ENCODE peak calls at places on chromosomes 12 and 14, in seven cellular contexts. D, Y, H, L, G, C and Q are unnamed samples.
A peak's percentile ranks its signal among the peaks of the same experiment; 100 is the strongest.

GRCh38 chr12:95859344-95859816 is 628 bp downstream of the SNRPF start:
- DNase-seq in D (no peak), Y (no peak), H (peak; percentile 48), L (no peak), G (no peak), C (no peak), Q (no peak)

GRCh38 chr14:57209561-57209960 is 59.1 kb downstream of the EXOC5 start:
- DNase-seq in D (no peak), Y (no peak), H (peak; percentile 53), L (no peak), G (peak; percentile 7), C (no peak), Q (no peak)

GRCh38 chr12:123516221-123516780 is 17.2 kb downstream of the RILPL1 start:
- DNase-seq in D (no peak), Y (no peak), H (no peak), L (no peak), G (no peak), C (no peak), Q (no peak)

GRCh38 chr12:120140603-120141002 is 24.1 kb upstream of the RAB35 start:
- DNase-seq in D (no peak), Y (no peak), H (no peak), L (no peak), G (no peak), C (no peak), Q (no peak)

GRCh38 chr12:118680361-118680963 is 300.9 kb upstream of the SRRM4 start:
- DNase-seq in D (no peak), Y (no peak), H (no peak), L (no peak), G (no peak), C (no peak), Q (no peak)

GRCh38 chr12:3035815-3036702 is 41.1 kb upstream of the TSPAN9 start:
- DNase-seq in D (peak; percentile 30), Y (no peak), H (no peak), L (no peak), G (no peak), C (no peak), Q (no peak)

GRCh38 chr14:104577457-104578301 is 1.9 kb upstream of the C14orf180 start:
- DNase-seq in D (no peak), Y (no peak), H (no peak), L (no peak), G (no peak), C (no peak), Q (no peak)

GRCh38 chr14:93954900-93955891 is 21.2 kb downstream of the ASB2 start:
- DNase-seq in D (no peak), Y (peak; percentile 82), H (no peak), L (no peak), G (no peak), C (peak; percentile 44), Q (no peak)

GRCh38 chr12:50925342-50925651 is 27.0 kb upstream of the HIGD1C start:
- DNase-seq in D (no peak), Y (no peak), H (no peak), L (no peak), G (no peak), C (no peak), Q (no peak)

GRCh38 chr12:6824962-6825381 is 3.2 kb upstream of the P3H3 start:
- DNase-seq in D (no peak), Y (no peak), H (peak; percentile 23), L (no peak), G (no peak), C (no peak), Q (no peak)

GRCh38 chr12:114668905-114669304 is 15.1 kb downstream of the TBX3 start:
- DNase-seq in D (no peak), Y (no peak), H (no peak), L (no peak), G (no peak), C (no peak), Q (no peak)

GRCh38 chr12:57430117-57430930 is 519 bp downstream of the R3HDM2 start:
- DNase-seq in D (peak; percentile 66), Y (no peak), H (peak; percentile 28), L (peak; percentile 49), G (no peak), C (peak; percentile 28), Q (peak; percentile 48)

GRCh38 chr12:113169697-113170096 is 15.6 kb downstream of the DDX54 start:
- DNase-seq in D (no peak), Y (no peak), H (no peak), L (no peak), G (no peak), C (no peak), Q (no peak)

GRCh38 chr14:50794063-50794645 is 36.8 kb downstream of the NIN start:
- DNase-seq in D (no peak), Y (no peak), H (no peak), L (no peak), G (no peak), C (no peak), Q (no peak)

GRCh38 chr12:34605510-34605887 is 583.2 kb downstream of the ALG10 start:
- DNase-seq in D (no peak), Y (no peak), H (no peak), L (peak; percentile 7), G (no peak), C (no peak), Q (no peak)

GRCh38 chr12:14827043-14827442 is 13.1 kb upstream of the SMCO3 start:
- DNase-seq in D (no peak), Y (no peak), H (no peak), L (no peak), G (no peak), C (no peak), Q (no peak)

GRCh38 chr12:92396647-92397258 is 251.1 kb upstream of the BTG1 start:
- DNase-seq in D (no peak), Y (no peak), H (peak; percentile 77), L (no peak), G (peak; percentile 31), C (no peak), Q (no peak)

GRCh38 chr12:116892318-116892717 is 11.1 kb upstream of the HRK start:
- DNase-seq in D (no peak), Y (no peak), H (peak; percentile 17), L (no peak), G (no peak), C (no peak), Q (no peak)

GRCh38 chr12:68306564-68306963 is 25.6 kb downstream of the MDM1 start:
- DNase-seq in D (no peak), Y (no peak), H (no peak), L (no peak), G (no peak), C (no peak), Q (no peak)

GRCh38 chr14:106875503-106875902 is 1349.1 kb downstream of the TMEM121 start:
- DNase-seq in D (no peak), Y (no peak), H (no peak), L (no peak), G (no peak), C (no peak), Q (no peak)

GRCh38 chr12:124554429-124555029 is 12.9 kb downstream of the NCOR2 start:
- DNase-seq in D (no peak), Y (no peak), H (no peak), L (no peak), G (no peak), C (no peak), Q (no peak)

GRCh38 chr12:38664661-38665269 is 240.6 kb downstream of the CPNE8 start:
- DNase-seq in D (peak; percentile 59), Y (no peak), H (peak; percentile 43), L (no peak), G (no peak), C (no peak), Q (no peak)

GRCh38 chr12:34396006-34396860 is 373.9 kb downstream of the ALG10 start:
- DNase-seq in D (no peak), Y (peak; percentile 32), H (no peak), L (peak; percentile 9), G (no peak), C (no peak), Q (peak; percentile 2)

GRCh38 chr12:100675432-100675831 is 101.9 kb downstream of the GAS2L3 start:
- DNase-seq in D (peak; percentile 85), Y (no peak), H (peak; percentile 91), L (no peak), G (peak; percentile 7), C (no peak), Q (no peak)

GRCh38 chr14:22039938-22040780 is 366.5 kb upstream of the OR4E1 start:
- DNase-seq in D (peak; percentile 32), Y (peak; percentile 58), H (peak; percentile 6), L (no peak), G (no peak), C (peak; percentile 40), Q (no peak)

GRCh38 chr12:104656921-104657320 is 200.2 kb downstream of the CHST11 start:
- DNase-seq in D (no peak), Y (no peak), H (no peak), L (no peak), G (no peak), C (no peak), Q (no peak)

GRCh38 chr12:105459760-105460325 is 129.4 kb downstream of the C12orf75 start:
- DNase-seq in D (peak; percentile 32), Y (no peak), H (no peak), L (no peak), G (no peak), C (no peak), Q (no peak)

GRCh38 chr14:67971627-67972625 is 152.3 kb downstream of the RAD51B start:
- DNase-seq in D (no peak), Y (no peak), H (peak; percentile 12), L (no peak), G (no peak), C (no peak), Q (no peak)

GRCh38 chr14:92922883-92923743 is at the start of gene CHGA:
- DNase-seq in D (peak; percentile 40), Y (no peak), H (peak; percentile 26), L (peak; percentile 88), G (no peak), C (no peak), Q (no peak)

GRCh38 chr12:100267603-100268281 is 765 bp downstream of the SCYL2 start:
- DNase-seq in D (peak; percentile 51), Y (peak; percentile 50), H (peak; percentile 36), L (no peak), G (no peak), C (peak; percentile 6), Q (no peak)

GRCh38 chr12:42590324-42590934 is 883 bp upstream of the PRICKLE1 start:
- DNase-seq in D (peak; percentile 61), Y (no peak), H (peak; percentile 60), L (no peak), G (no peak), C (no peak), Q (no peak)

GRCh38 chr14:74756326-74756725 is 6.8 kb upstream of the YLPM1 start:
- DNase-seq in D (no peak), Y (no peak), H (no peak), L (no peak), G (no peak), C (no peak), Q (no peak)

GRCh38 chr12:117685115-117685926 is 283.5 kb downstream of the KSR2 start:
- DNase-seq in D (peak; percentile 97), Y (no peak), H (peak; percentile 98), L (no peak), G (peak; percentile 89), C (no peak), Q (no peak)

GRCh38 chr12:45388545-45388944 is 172.7 kb downstream of the ANO6 start:
- DNase-seq in D (peak; percentile 58), Y (no peak), H (peak; percentile 34), L (no peak), G (no peak), C (no peak), Q (no peak)